ENCODE peak calls at places on chromosome 1, in nine cellular contexts. A is endothelial cell of umbilical vein; H is Daoy; P is CD4-positive, CD25-positive, alpha-beta regulatory T cell; S is pulmonary artery endothelial cell; G is fibroblast of mammary gland; K is GM04503; N is stimulated activated CD8-positive, alpha-beta memory T cell treated with anti-CD3 and anti-CD28 coated beads, Interleukin-4, amount 100 ng/mL, for 24 hours; Q is NCI-H1694 treated with DMSO at 0.1 percent for 48 hours. I is an unnamed sample.

GRCh38 chr1:219189021-219189824 is 15.5 kb downstream of the LYPLAL1 start:
- DNase-seq in A (peak; percentile 96), H (peak; percentile 45), P (peak; percentile 31), S (peak; percentile 49), G (peak; percentile 79), K (peak; percentile 33), N (no peak), Q (no peak), I (no peak)

GRCh38 chr1:167171286-167171929 is 49.3 kb upstream of the POU2F1 start:
- DNase-seq in A (no peak), H (peak; percentile 80), P (no peak), S (no peak), G (peak; percentile 52), K (no peak), N (no peak), Q (no peak), I (no peak)

GRCh38 chr1:207316622-207317510 is 4.6 kb upstream of the CD55 start:
- DNase-seq in A (no peak), H (no peak), P (no peak), S (no peak), G (no peak), K (no peak), N (no peak), Q (no peak), I (no peak)

GRCh38 chr1:26190373-26190987 is at the start of gene CATSPER4:
- DNase-seq in A (no peak), H (peak; percentile 43), P (peak; percentile 39), S (no peak), G (peak; percentile 19), K (no peak), N (no peak), Q (no peak), I (no peak)

GRCh38 chr1:20223659-20224058 is 37.3 kb upstream of the PLA2G2C start:
- DNase-seq in A (no peak), H (no peak), P (no peak), S (no peak), G (no peak), K (no peak), N (no peak), Q (no peak), I (no peak)

GRCh38 chr1:205483372-205483771 is 21.1 kb upstream of the CDK18 start:
- DNase-seq in A (no peak), H (no peak), P (no peak), S (no peak), G (no peak), K (no peak), N (no peak), Q (no peak), I (no peak)

GRCh38 chr1:67599085-67599484 is 85.9 kb upstream of the GADD45A start:
- DNase-seq in A (no peak), H (no peak), P (no peak), S (no peak), G (no peak), K (no peak), N (no peak), Q (no peak), I (no peak)

GRCh38 chr1:175679931-175680652 is 63.3 kb downstream of the TNR start:
- DNase-seq in A (no peak), H (no peak), P (no peak), S (no peak), G (no peak), K (no peak), N (no peak), Q (no peak), I (no peak)

GRCh38 chr1:241610056-241610815 is 29.9 kb downstream of the CHML start:
- DNase-seq in A (peak; percentile 78), H (peak; percentile 48), P (no peak), S (peak; percentile 61), G (no peak), K (no peak), N (no peak), Q (peak; percentile 51), I (no peak)

GRCh38 chr1:35398739-35399138 is 130.2 kb downstream of the ZMYM4 start:
- DNase-seq in A (no peak), H (no peak), P (no peak), S (no peak), G (no peak), K (no peak), N (no peak), Q (no peak), I (no peak)

GRCh38 chr1:9652379-9653194 is 1.1 kb downstream of the PIK3CD start:
- DNase-seq in A (no peak), H (no peak), P (peak; percentile 86), S (no peak), G (no peak), K (no peak), N (peak; percentile 44), Q (no peak), I (no peak)

GRCh38 chr1:95013948-95014574 is 58.7 kb downstream of the ALG14 start:
- DNase-seq in A (peak; percentile 86), H (no peak), P (no peak), S (peak; percentile 55), G (peak; percentile 88), K (no peak), N (no peak), Q (no peak), I (no peak)

GRCh38 chr1:115557715-115558114 is 84.1 kb upstream of the VANGL1 start:
- DNase-seq in A (no peak), H (no peak), P (no peak), S (no peak), G (no peak), K (no peak), N (no peak), Q (no peak), I (no peak)

GRCh38 chr1:15720861-15721260 is 15.2 kb upstream of the SLC25A34 start:
- DNase-seq in A (no peak), H (no peak), P (no peak), S (no peak), G (no peak), K (no peak), N (no peak), Q (no peak), I (no peak)

GRCh38 chr1:167456926-167457325 is 61.4 kb downstream of the CD247 start:
- DNase-seq in A (no peak), H (no peak), P (no peak), S (no peak), G (no peak), K (no peak), N (no peak), Q (no peak), I (no peak)

GRCh38 chr1:194535369-194535768 is 1349.0 kb upstream of the B3GALT2 start:
- DNase-seq in A (no peak), H (no peak), P (no peak), S (no peak), G (no peak), K (no peak), N (no peak), Q (no peak), I (no peak)

GRCh38 chr1:47624531-47624930 is 186.7 kb downstream of the FOXD2 start:
- DNase-seq in A (no peak), H (peak; percentile 36), P (peak; percentile 3), S (no peak), G (no peak), K (no peak), N (no peak), Q (no peak), I (no peak)

GRCh38 chr1:182335771-182336170 is 55.8 kb downstream of the GLUL start:
- DNase-seq in A (no peak), H (no peak), P (no peak), S (no peak), G (no peak), K (no peak), N (no peak), Q (no peak), I (no peak)

GRCh38 chr1:228463559-228464455 is 23.4 kb upstream of the RNF187 start:
- DNase-seq in A (no peak), H (peak; percentile 44), P (peak; percentile 92), S (no peak), G (peak; percentile 22), K (no peak), N (no peak), Q (no peak), I (peak; percentile 57)

GRCh38 chr1:234386122-234386521 is 12.9 kb downstream of the COA6 start:
- DNase-seq in A (no peak), H (no peak), P (no peak), S (no peak), G (no peak), K (no peak), N (no peak), Q (no peak), I (no peak)

GRCh38 chr1:51906306-51907078 is 28.0 kb upstream of the NRDC start:
- DNase-seq in A (no peak), H (no peak), P (no peak), S (no peak), G (peak; percentile 64), K (no peak), N (no peak), Q (no peak), I (no peak)

GRCh38 chr1:236144446-236145150 is 2.3 kb downstream of the GPR137B start:
- DNase-seq in A (no peak), H (no peak), P (no peak), S (no peak), G (no peak), K (no peak), N (no peak), Q (no peak), I (no peak)

GRCh38 chr1:111990878-111991760 is 1.7 kb upstream of the KCND3 start:
- DNase-seq in A (peak; percentile 5), H (peak; percentile 83), P (no peak), S (no peak), G (peak; percentile 20), K (no peak), N (no peak), Q (peak; percentile 94), I (no peak)

GRCh38 chr1:50633465-50633864 is 210.2 kb upstream of the DMRTA2 start:
- DNase-seq in A (no peak), H (no peak), P (no peak), S (no peak), G (no peak), K (no peak), N (no peak), Q (no peak), I (no peak)

GRCh38 chr1:23159963-23160877 is 8.4 kb downstream of the LUZP1 start:
- DNase-seq in A (no peak), H (no peak), P (no peak), S (no peak), G (no peak), K (no peak), N (no peak), Q (no peak), I (no peak)

GRCh38 chr1:38267037-38268036 is 220.7 kb upstream of the POU3F1 start:
- DNase-seq in A (no peak), H (no peak), P (no peak), S (no peak), G (no peak), K (no peak), N (no peak), Q (no peak), I (no peak)

GRCh38 chr1:176471338-176472121 is 8.6 kb downstream of the PAPPA2 start:
- DNase-seq in A (no peak), H (no peak), P (no peak), S (no peak), G (no peak), K (no peak), N (no peak), Q (no peak), I (no peak)

GRCh38 chr1:154485106-154485505 is 16.9 kb upstream of the TDRD10 start:
- DNase-seq in A (peak; percentile 99), H (no peak), P (no peak), S (peak; percentile 98), G (no peak), K (no peak), N (no peak), Q (no peak), I (no peak)

GRCh38 chr1:236018885-236019453 is 45.9 kb downstream of the NID1 start:
- DNase-seq in A (no peak), H (no peak), P (no peak), S (no peak), G (peak; percentile 99), K (no peak), N (no peak), Q (no peak), I (no peak)

GRCh38 chr1:2597441-2598328 is 11.1 kb downstream of the PRXL2B start:
- DNase-seq in A (no peak), H (no peak), P (no peak), S (no peak), G (no peak), K (no peak), N (no peak), Q (no peak), I (no peak)

GRCh38 chr1:8364528-8365442 is 46.9 kb downstream of the SLC45A1 start:
- DNase-seq in A (no peak), H (no peak), P (no peak), S (no peak), G (no peak), K (no peak), N (no peak), Q (no peak), I (no peak)